ENCODE peak calls at places on chromosome 22, in seven cellular contexts. D is WERI-Rb-1; C is activated CD4-positive, alpha-beta T cell treated with anti-CD3 and anti-CD28 coated beads, Interleukin-2, amount 50 U/mL, for 24 hours; A is tibial nerve; J is kidney; O is globus pallidus; U is caudate nucleus. M is an unnamed sample.

GRCh38 chr22:30430933-30431332 is 5.4 kb downstream of the MTFP1 start:
- DNase-seq in D (peak), C (no peak), A (no peak), J (peak), O (no peak), U (no peak), M (no peak)

GRCh38 chr22:18023509-18024275 is 669 bp downstream of the MICAL3 start:
- DNase-seq in D (peak), C (no peak), A (peak), J (peak), O (peak), U (peak), M (peak)

GRCh38 chr22:37267128-37267587 is 15.2 kb upstream of the CYTH4 start:
- DNase-seq in D (peak), C (peak), A (no peak), J (no peak), O (no peak), U (no peak), M (no peak)

GRCh38 chr22:23837911-23838685 is 708 bp downstream of the DERL3 start:
- DNase-seq in D (no peak), C (no peak), A (no peak), J (peak), O (no peak), U (no peak), M (no peak)

GRCh38 chr22:49995059-49995412 is 17.5 kb downstream of the IL17REL start:
- DNase-seq in D (no peak), C (no peak), A (no peak), J (no peak), O (no peak), U (no peak), M (no peak)

GRCh38 chr22:41933411-41934177 is 7.0 kb upstream of the TNFRSF13C start:
- DNase-seq in D (no peak), C (no peak), A (no peak), J (no peak), O (no peak), U (no peak), M (no peak)

GRCh38 chr22:26615149-26615548 is 2.7 kb downstream of the CRYBB1 start:
- DNase-seq in D (no peak), C (no peak), A (no peak), J (no peak), O (no peak), U (no peak), M (no peak)

GRCh38 chr22:30245181-30245984 is 1.2 kb downstream of the LIF start:
- DNase-seq in D (peak), C (no peak), A (no peak), J (no peak), O (no peak), U (no peak), M (no peak)

GRCh38 chr22:39493759-39494158 is 8.3 kb upstream of the MIEF1 start:
- DNase-seq in D (no peak), C (no peak), A (no peak), J (peak), O (no peak), U (no peak), M (peak)

GRCh38 chr22:25111579-25112517 is 87.8 kb upstream of the CRYBB3 start:
- DNase-seq in D (peak), C (no peak), A (no peak), J (peak), O (peak), U (peak), M (no peak)

GRCh38 chr22:40247976-40248375 is 70.3 kb downstream of the TNRC6B start:
- DNase-seq in D (no peak), C (no peak), A (no peak), J (no peak), O (no peak), U (no peak), M (no peak)

GRCh38 chr22:37556750-37557149 is 3.5 kb upstream of the CDC42EP1 start:
- DNase-seq in D (no peak), C (no peak), A (no peak), J (no peak), O (no peak), U (no peak), M (no peak)

GRCh38 chr22:32904044-32904443 is 102.5 kb downstream of the TIMP3 start:
- DNase-seq in D (peak), C (no peak), A (no peak), J (no peak), O (no peak), U (no peak), M (peak)

GRCh38 chr22:47813661-47814060 is 1051.2 kb downstream of the TBC1D22A start:
- DNase-seq in D (no peak), C (no peak), A (no peak), J (no peak), O (no peak), U (no peak), M (no peak)

GRCh38 chr22:50000587-50001387 is 11.8 kb downstream of the IL17REL start:
- DNase-seq in D (no peak), C (no peak), A (no peak), J (peak), O (no peak), U (no peak), M (no peak)

GRCh38 chr22:26751217-26751616 is 93.8 kb downstream of the MIAT start:
- DNase-seq in D (no peak), C (no peak), A (no peak), J (no peak), O (peak), U (peak), M (no peak)

GRCh38 chr22:37469416-37470086 is 16.6 kb downstream of the MFNG start:
- DNase-seq in D (no peak), C (no peak), A (no peak), J (no peak), O (no peak), U (no peak), M (no peak)

GRCh38 chr22:45450931-45451651 is 37.6 kb downstream of the RIBC2 start:
- DNase-seq in D (no peak), C (no peak), A (no peak), J (no peak), O (no peak), U (no peak), M (no peak)

M was measured in H54.